ENCODE peak calls at places on chromosomes 11 and 22, in five cellular contexts. One of them, this sample, is unnamed.

GRCh38 chr11:120400564-120401364 is 64.6 kb downstream of the ARHGEF12 start:
- DNase-seq in iPS-NIHi11: peak
- DNase-seq in mucosa of gallbladder: peak
- DNase-seq in AG08395: peak
- DNase-seq in activated CD4-positive, alpha-beta T cell treated with anti-CD3 and anti-CD28 coated beads, Interleukin-2, amount 50 U/mL, for 48 hours: no peak
- DNase-seq in this sample: no peak

GRCh38 chr11:5605849-5606248 is 9.4 kb downstream of the TRIM6 start:
- DNase-seq in iPS-NIHi11: no peak
- DNase-seq in mucosa of gallbladder: no peak
- DNase-seq in activated CD4-positive, alpha-beta T cell treated with anti-CD3 and anti-CD28 coated beads, Interleukin-2, amount 50 U/mL, for 48 hours: no peak
- DNase-seq in AG08395: peak
- DNase-seq in this sample: no peak

GRCh38 chr11:19398273-19398672 is 157.5 kb upstream of the E2F8 start:
- DNase-seq in AG08395: no peak
- DNase-seq in mucosa of gallbladder: no peak
- DNase-seq in iPS-NIHi11: no peak
- DNase-seq in activated CD4-positive, alpha-beta T cell treated with anti-CD3 and anti-CD28 coated beads, Interleukin-2, amount 50 U/mL, for 48 hours: no peak
- DNase-seq in this sample: no peak

GRCh38 chr11:77150836-77151235 is 22.8 kb downstream of the MYO7A start:
- DNase-seq in mucosa of gallbladder: no peak
- DNase-seq in AG08395: no peak
- DNase-seq in activated CD4-positive, alpha-beta T cell treated with anti-CD3 and anti-CD28 coated beads, Interleukin-2, amount 50 U/mL, for 48 hours: no peak
- DNase-seq in iPS-NIHi11: no peak
- DNase-seq in this sample: no peak

GRCh38 chr11:72227316-72228228 is 3.0 kb downstream of the INPPL1 start:
- DNase-seq in mucosa of gallbladder: no peak
- DNase-seq in AG08395: no peak
- DNase-seq in iPS-NIHi11: no peak
- DNase-seq in activated CD4-positive, alpha-beta T cell treated with anti-CD3 and anti-CD28 coated beads, Interleukin-2, amount 50 U/mL, for 48 hours: no peak
- DNase-seq in this sample: peak

GRCh38 chr22:40212126-40212525 is 34.4 kb downstream of the TNRC6B start:
- DNase-seq in mucosa of gallbladder: no peak
- DNase-seq in iPS-NIHi11: no peak
- DNase-seq in AG08395: no peak
- DNase-seq in activated CD4-positive, alpha-beta T cell treated with anti-CD3 and anti-CD28 coated beads, Interleukin-2, amount 50 U/mL, for 48 hours: no peak
- DNase-seq in this sample: no peak

GRCh38 chr11:15073361-15074205 is at the start of gene CALCB:
- DNase-seq in mucosa of gallbladder: no peak
- DNase-seq in activated CD4-positive, alpha-beta T cell treated with anti-CD3 and anti-CD28 coated beads, Interleukin-2, amount 50 U/mL, for 48 hours: peak
- DNase-seq in iPS-NIHi11: peak
- DNase-seq in AG08395: peak
- DNase-seq in this sample: no peak

GRCh38 chr11:2526808-2527381 is 82.1 kb downstream of the KCNQ1 start:
- DNase-seq in mucosa of gallbladder: peak
- DNase-seq in activated CD4-positive, alpha-beta T cell treated with anti-CD3 and anti-CD28 coated beads, Interleukin-2, amount 50 U/mL, for 48 hours: no peak
- DNase-seq in AG08395: no peak
- DNase-seq in iPS-NIHi11: no peak
- DNase-seq in this sample: peak

GRCh38 chr11:16350125-16350524 is 6.2 kb downstream of the SOX6 start:
- DNase-seq in mucosa of gallbladder: no peak
- DNase-seq in AG08395: no peak
- DNase-seq in activated CD4-positive, alpha-beta T cell treated with anti-CD3 and anti-CD28 coated beads, Interleukin-2, amount 50 U/mL, for 48 hours: no peak
- DNase-seq in iPS-NIHi11: no peak
- DNase-seq in this sample: no peak